ENCODE peak calls at places on chromosomes 2 and 18, in seven cellular contexts. One of them, this sample, is unnamed. For H3K27me3, the result is how much of the 10 kb centered on the place peaks cover.

GRCh38 chr2:3771576-3771975 is 68.2 kb downstream of the DCDC2C start:
- DNase-seq in tibial nerve: no peak
- DNase-seq in psoas muscle: no peak
- DNase-seq in dorsolateral prefrontal cortex: no peak
- DNase-seq in GM06990: no peak
- DNase-seq in H7: no peak
- DNase-seq in DND-41: no peak
- DNase-seq in this sample: no peak

GRCh38 chr2:73197579-73197978 is 4.8 kb upstream of the NOTO start:
- DNase-seq in tibial nerve: no peak
- DNase-seq in psoas muscle: no peak
- DNase-seq in dorsolateral prefrontal cortex: no peak
- DNase-seq in GM06990: no peak
- DNase-seq in H7: no peak
- DNase-seq in DND-41: no peak
- DNase-seq in this sample: no peak

GRCh38 chr2:222959358-222959757 is 92.6 kb upstream of the KCNE4 start:
- DNase-seq in tibial nerve: no peak
- DNase-seq in psoas muscle: no peak
- DNase-seq in dorsolateral prefrontal cortex: no peak
- DNase-seq in GM06990: no peak
- DNase-seq in H7: peak
- DNase-seq in DND-41: no peak
- DNase-seq in this sample: no peak

GRCh38 chr2:177143444-177143843 is 69.2 kb upstream of the HNRNPA3 start:
- DNase-seq in tibial nerve: no peak
- DNase-seq in psoas muscle: no peak
- DNase-seq in dorsolateral prefrontal cortex: no peak
- DNase-seq in GM06990: no peak
- DNase-seq in H7: no peak
- DNase-seq in DND-41: no peak
- DNase-seq in this sample: no peak

GRCh38 chr2:115484483-115484882 is 1042.0 kb downstream of the DPP10 start:
- DNase-seq in tibial nerve: no peak
- DNase-seq in psoas muscle: no peak
- DNase-seq in dorsolateral prefrontal cortex: no peak
- DNase-seq in GM06990: no peak
- DNase-seq in H7: no peak
- DNase-seq in DND-41: no peak
- DNase-seq in this sample: no peak

GRCh38 chr2:38750793-38751042 is 443 bp downstream of the SRSF7 start:
- DNase-seq in tibial nerve: peak
- DNase-seq in psoas muscle: peak
- DNase-seq in dorsolateral prefrontal cortex: peak
- DNase-seq in GM06990: no peak
- DNase-seq in H7: peak
- DNase-seq in DND-41: peak
- DNase-seq in this sample: peak

GRCh38 chr2:8980096-8980495 is 23.4 kb downstream of the MBOAT2 start:
- DNase-seq in tibial nerve: no peak
- DNase-seq in psoas muscle: no peak
- DNase-seq in dorsolateral prefrontal cortex: no peak
- DNase-seq in GM06990: no peak
- DNase-seq in H7: no peak
- DNase-seq in DND-41: no peak
- DNase-seq in this sample: no peak

GRCh38 chr2:127051116-127051779 is 55.7 kb downstream of the BIN1 start:
- DNase-seq in tibial nerve: no peak
- DNase-seq in psoas muscle: peak
- DNase-seq in dorsolateral prefrontal cortex: peak
- DNase-seq in GM06990: no peak
- DNase-seq in H7: peak
- DNase-seq in DND-41: no peak
- DNase-seq in this sample: no peak

GRCh38 chr18:27558388-27559158 is 373.5 kb upstream of the CHST9 start:
- DNase-seq in tibial nerve: no peak
- DNase-seq in psoas muscle: no peak
- DNase-seq in dorsolateral prefrontal cortex: no peak
- DNase-seq in GM06990: no peak
- DNase-seq in H7: no peak
- DNase-seq in DND-41: no peak
- DNase-seq in this sample: no peak

GRCh38 chr18:7616661-7617060 is 49.5 kb downstream of the PTPRM start:
- DNase-seq in tibial nerve: no peak
- DNase-seq in psoas muscle: peak
- DNase-seq in dorsolateral prefrontal cortex: no peak
- DNase-seq in GM06990: no peak
- DNase-seq in H7: no peak
- DNase-seq in DND-41: no peak
- DNase-seq in this sample: no peak

GRCh38 chr2:155308367-155309009 is 610.0 kb downstream of the KCNJ3 start:
- DNase-seq in tibial nerve: no peak
- DNase-seq in psoas muscle: no peak
- DNase-seq in dorsolateral prefrontal cortex: no peak
- DNase-seq in GM06990: no peak
- DNase-seq in H7: no peak
- DNase-seq in DND-41: no peak
- DNase-seq in this sample: no peak

GRCh38 chr18:46623541-46623940 is 33.5 kb downstream of the LOXHD1 start:
- DNase-seq in tibial nerve: no peak
- DNase-seq in psoas muscle: no peak
- DNase-seq in dorsolateral prefrontal cortex: peak
- DNase-seq in GM06990: peak
- DNase-seq in H7: no peak
- DNase-seq in DND-41: peak
- DNase-seq in this sample: no peak

GRCh38 chr2:48941908-48942307 is 186.4 kb upstream of the LHCGR start:
- DNase-seq in tibial nerve: no peak
- DNase-seq in psoas muscle: no peak
- DNase-seq in dorsolateral prefrontal cortex: no peak
- DNase-seq in GM06990: no peak
- DNase-seq in H7: no peak
- DNase-seq in DND-41: no peak
- DNase-seq in this sample: no peak

GRCh38 chr2:47592381-47592780 is 189.4 kb downstream of the MSH2 start:
- DNase-seq in tibial nerve: no peak
- DNase-seq in psoas muscle: no peak
- DNase-seq in dorsolateral prefrontal cortex: no peak
- DNase-seq in GM06990: no peak
- DNase-seq in H7: no peak
- DNase-seq in DND-41: no peak
- DNase-seq in this sample: no peak

GRCh38 chr2:47077442-47078117 is 77.5 kb downstream of the STPG4 start:
- DNase-seq in tibial nerve: no peak
- DNase-seq in psoas muscle: no peak
- DNase-seq in dorsolateral prefrontal cortex: peak
- DNase-seq in GM06990: no peak
- DNase-seq in H7: peak
- DNase-seq in DND-41: no peak
- DNase-seq in this sample: no peak

GRCh38 chr18:48843162-48843561 is 107.6 kb downstream of the SMAD7 start:
- DNase-seq in tibial nerve: no peak
- DNase-seq in psoas muscle: no peak
- DNase-seq in dorsolateral prefrontal cortex: no peak
- DNase-seq in GM06990: no peak
- DNase-seq in H7: no peak
- DNase-seq in DND-41: no peak
- DNase-seq in this sample: no peak

GRCh38 chr2:46364797-46365457 is 67.7 kb downstream of the EPAS1 start:
- DNase-seq in tibial nerve: no peak
- DNase-seq in psoas muscle: no peak
- DNase-seq in dorsolateral prefrontal cortex: no peak
- DNase-seq in GM06990: no peak
- DNase-seq in H7: peak
- DNase-seq in DND-41: peak
- DNase-seq in this sample: peak

GRCh38 chr2:26946841-26947784 is 23.3 kb upstream of the MAPRE3 start:
- DNase-seq in tibial nerve: no peak
- DNase-seq in psoas muscle: peak
- DNase-seq in dorsolateral prefrontal cortex: no peak
- DNase-seq in GM06990: no peak
- DNase-seq in H7: peak
- DNase-seq in DND-41: no peak
- DNase-seq in this sample: no peak

GRCh38 chr2:55282110-55282917 is 13.3 kb upstream of the MTIF2 start:
- DNase-seq in tibial nerve: peak
- DNase-seq in psoas muscle: peak
- DNase-seq in dorsolateral prefrontal cortex: peak
- DNase-seq in GM06990: peak
- DNase-seq in H7: peak
- DNase-seq in DND-41: peak
- DNase-seq in this sample: peak

GRCh38 chr2:53033416-53033815 is 734.2 kb upstream of the CHAC2 start:
- DNase-seq in tibial nerve: no peak
- DNase-seq in psoas muscle: no peak
- DNase-seq in dorsolateral prefrontal cortex: no peak
- DNase-seq in GM06990: no peak
- DNase-seq in H7: no peak
- DNase-seq in DND-41: no peak
- DNase-seq in this sample: no peak

GRCh38 chr2:150469706-150470105 is 17.8 kb downstream of the RND3 start:
- DNase-seq in tibial nerve: no peak
- DNase-seq in psoas muscle: no peak
- DNase-seq in dorsolateral prefrontal cortex: no peak
- DNase-seq in GM06990: no peak
- DNase-seq in H7: no peak
- DNase-seq in DND-41: no peak
- DNase-seq in this sample: no peak
- H3K27me3 ChIP-seq in tibial nerve: under half
- H3K27me3 ChIP-seq in psoas muscle: under half
- H3K27me3 ChIP-seq in dorsolateral prefrontal cortex: under half
- H3K27me3 ChIP-seq in GM06990: under half
- H3K27me3 ChIP-seq in H7: under half
- H3K27me3 ChIP-seq in DND-41: under half
- H3K27me3 ChIP-seq in this sample: under half

GRCh38 chr2:240832816-240833497 is 12.9 kb upstream of the KIF1A start:
- DNase-seq in tibial nerve: no peak
- DNase-seq in psoas muscle: no peak
- DNase-seq in dorsolateral prefrontal cortex: no peak
- DNase-seq in GM06990: no peak
- DNase-seq in H7: peak
- DNase-seq in DND-41: no peak
- DNase-seq in this sample: no peak

GRCh38 chr2:240833724-240834285 is 13.8 kb upstream of the KIF1A start:
- DNase-seq in tibial nerve: no peak
- DNase-seq in psoas muscle: no peak
- DNase-seq in dorsolateral prefrontal cortex: no peak
- DNase-seq in GM06990: no peak
- DNase-seq in H7: no peak
- DNase-seq in DND-41: no peak
- DNase-seq in this sample: no peak

GRCh38 chr2:240831594-240832204 is 11.7 kb upstream of the KIF1A start:
- DNase-seq in tibial nerve: no peak
- DNase-seq in psoas muscle: no peak
- DNase-seq in dorsolateral prefrontal cortex: no peak
- DNase-seq in GM06990: no peak
- DNase-seq in H7: peak
- DNase-seq in DND-41: no peak
- DNase-seq in this sample: peak

GRCh38 chr2:240834377-240834975 is 14.5 kb upstream of the KIF1A start:
- DNase-seq in tibial nerve: no peak
- DNase-seq in psoas muscle: no peak
- DNase-seq in dorsolateral prefrontal cortex: no peak
- DNase-seq in GM06990: no peak
- DNase-seq in H7: peak
- DNase-seq in DND-41: no peak
- DNase-seq in this sample: no peak

DNA sequence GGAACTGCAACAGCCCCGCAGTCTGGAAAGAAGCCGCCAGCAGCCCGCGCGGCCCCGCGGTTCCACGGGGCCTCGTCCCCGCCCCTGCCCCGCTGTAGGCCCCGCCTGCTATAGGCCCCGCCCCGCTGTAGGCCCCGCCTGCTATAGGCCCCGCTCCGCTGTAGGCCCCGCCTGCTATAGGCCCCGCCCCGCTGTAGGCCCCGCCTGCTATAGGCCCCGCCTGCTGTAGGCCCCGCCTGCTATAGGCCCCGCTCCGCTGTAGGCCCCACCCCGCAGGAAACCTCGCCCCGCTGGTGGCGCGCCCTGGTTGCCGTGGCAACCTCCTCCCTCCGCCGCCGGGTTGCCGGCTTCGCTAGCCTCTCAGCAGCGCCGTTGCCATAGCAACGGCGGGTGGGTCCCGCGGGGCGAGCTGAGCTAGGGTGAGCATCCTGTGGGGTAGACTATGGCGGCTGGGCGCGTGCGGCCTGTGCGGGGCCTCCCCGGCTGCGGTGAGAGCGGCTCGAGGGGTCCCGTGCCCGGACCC is 12.2 kb upstream of the KIF1A start:
- DNase-seq in tibial nerve: peak
- DNase-seq in psoas muscle: peak
- DNase-seq in dorsolateral prefrontal cortex: peak
- DNase-seq in GM06990: peak
- DNase-seq in H7: peak
- DNase-seq in DND-41: peak
- DNase-seq in this sample: peak
- H3K27me3 ChIP-seq in tibial nerve: under half
- H3K27me3 ChIP-seq in psoas muscle: under half
- H3K27me3 ChIP-seq in dorsolateral prefrontal cortex: under half
- H3K27me3 ChIP-seq in GM06990: under half
- H3K27me3 ChIP-seq in H7: under half
- H3K27me3 ChIP-seq in DND-41: under half
- H3K27me3 ChIP-seq in this sample: under half

GRCh38 chr2:72143441-72144356 is 4.0 kb downstream of the CYP26B1 start:
- DNase-seq in tibial nerve: peak
- DNase-seq in psoas muscle: peak
- DNase-seq in dorsolateral prefrontal cortex: peak
- DNase-seq in GM06990: no peak
- DNase-seq in H7: peak
- DNase-seq in DND-41: no peak
- DNase-seq in this sample: peak
- H3K27me3 ChIP-seq in tibial nerve: under half
- H3K27me3 ChIP-seq in psoas muscle: under half
- H3K27me3 ChIP-seq in dorsolateral prefrontal cortex: under half
- H3K27me3 ChIP-seq in GM06990: under half
- H3K27me3 ChIP-seq in H7: half or more
- H3K27me3 ChIP-seq in DND-41: under half
- H3K27me3 ChIP-seq in this sample: under half

GRCh38 chr2:197846120-197846519 is 41.7 kb downstream of the PLCL1 start:
- DNase-seq in tibial nerve: no peak
- DNase-seq in psoas muscle: no peak
- DNase-seq in dorsolateral prefrontal cortex: no peak
- DNase-seq in GM06990: no peak
- DNase-seq in H7: no peak
- DNase-seq in DND-41: no peak
- DNase-seq in this sample: no peak

GRCh38 chr2:197846789-197847188 is 42.4 kb downstream of the PLCL1 start:
- DNase-seq in tibial nerve: no peak
- DNase-seq in psoas muscle: no peak
- DNase-seq in dorsolateral prefrontal cortex: no peak
- DNase-seq in GM06990: no peak
- DNase-seq in H7: no peak
- DNase-seq in DND-41: no peak
- DNase-seq in this sample: no peak

GRCh38 chr2:197850882-197851281 is 46.5 kb downstream of the PLCL1 start:
- DNase-seq in tibial nerve: no peak
- DNase-seq in psoas muscle: no peak
- DNase-seq in dorsolateral prefrontal cortex: no peak
- DNase-seq in GM06990: no peak
- DNase-seq in H7: no peak
- DNase-seq in DND-41: no peak
- DNase-seq in this sample: no peak

GRCh38 chr2:197847666-197848401 is 43.4 kb downstream of the PLCL1 start:
- DNase-seq in tibial nerve: no peak
- DNase-seq in psoas muscle: no peak
- DNase-seq in dorsolateral prefrontal cortex: no peak
- DNase-seq in GM06990: no peak
- DNase-seq in H7: no peak
- DNase-seq in DND-41: peak
- DNase-seq in this sample: no peak

GRCh38 chr2:197848602-197849001 is 44.2 kb downstream of the PLCL1 start:
- DNase-seq in tibial nerve: no peak
- DNase-seq in psoas muscle: no peak
- DNase-seq in dorsolateral prefrontal cortex: no peak
- DNase-seq in GM06990: no peak
- DNase-seq in H7: no peak
- DNase-seq in DND-41: no peak
- DNase-seq in this sample: no peak
- H3K27me3 ChIP-seq in tibial nerve: under half
- H3K27me3 ChIP-seq in psoas muscle: under half
- H3K27me3 ChIP-seq in dorsolateral prefrontal cortex: under half
- H3K27me3 ChIP-seq in GM06990: under half
- H3K27me3 ChIP-seq in H7: under half
- H3K27me3 ChIP-seq in DND-41: under half
- H3K27me3 ChIP-seq in this sample: under half

This sample was measured in testis.